ENCODE peak calls at places on chromosomes 1 and 21, in ten cellular contexts. One of them, this sample, is unnamed.

GRCh38 chr1:181206513-181206912 is 118.0 kb downstream of the IER5 start:
- DNase-seq in cardiac muscle cell: no peak
- DNase-seq in neural progenitor cell: no peak
- DNase-seq in AG04450: no peak
- DNase-seq in CD8-positive, alpha-beta T cell: no peak
- DNase-seq in astrocyte of the cerebellum: no peak
- DNase-seq in A549: no peak
- DNase-seq in upper lobe of right lung: no peak
- DNase-seq in HCT116: no peak
- DNase-seq in fibroblast of mammary gland: no peak
- DNase-seq in this sample: no peak

GRCh38 chr1:39258146-39258924 is 53.8 kb downstream of the MACF1 start:
- DNase-seq in fibroblast of mammary gland: peak
- DNase-seq in upper lobe of right lung: no peak
- DNase-seq in neural progenitor cell: peak
- DNase-seq in AG04450: no peak
- DNase-seq in HCT116: peak
- DNase-seq in astrocyte of the cerebellum: peak
- DNase-seq in cardiac muscle cell: peak
- DNase-seq in CD8-positive, alpha-beta T cell: peak
- DNase-seq in A549: peak
- DNase-seq in this sample: peak

GRCh38 chr1:6958407-6958806 is 173.2 kb downstream of the CAMTA1 start:
- DNase-seq in HCT116: no peak
- DNase-seq in neural progenitor cell: no peak
- DNase-seq in cardiac muscle cell: peak
- DNase-seq in AG04450: no peak
- DNase-seq in A549: no peak
- DNase-seq in astrocyte of the cerebellum: no peak
- DNase-seq in upper lobe of right lung: no peak
- DNase-seq in CD8-positive, alpha-beta T cell: no peak
- DNase-seq in fibroblast of mammary gland: no peak
- DNase-seq in this sample: no peak

GRCh38 chr1:175635092-175635491 is 108.3 kb downstream of the TNR start:
- DNase-seq in HCT116: no peak
- DNase-seq in astrocyte of the cerebellum: no peak
- DNase-seq in cardiac muscle cell: no peak
- DNase-seq in fibroblast of mammary gland: no peak
- DNase-seq in upper lobe of right lung: no peak
- DNase-seq in A549: no peak
- DNase-seq in AG04450: no peak
- DNase-seq in CD8-positive, alpha-beta T cell: no peak
- DNase-seq in neural progenitor cell: no peak
- DNase-seq in this sample: no peak

GRCh38 chr1:91749690-91750335 is 136.1 kb downstream of the TGFBR3 start:
- DNase-seq in cardiac muscle cell: no peak
- DNase-seq in upper lobe of right lung: no peak
- DNase-seq in HCT116: no peak
- DNase-seq in astrocyte of the cerebellum: no peak
- DNase-seq in neural progenitor cell: no peak
- DNase-seq in fibroblast of mammary gland: no peak
- DNase-seq in A549: no peak
- DNase-seq in AG04450: no peak
- DNase-seq in CD8-positive, alpha-beta T cell: no peak
- DNase-seq in this sample: no peak

GRCh38 chr1:174652496-174653280 is 204.9 kb downstream of the GPR52 start:
- DNase-seq in cardiac muscle cell: no peak
- DNase-seq in upper lobe of right lung: no peak
- DNase-seq in fibroblast of mammary gland: no peak
- DNase-seq in HCT116: no peak
- DNase-seq in astrocyte of the cerebellum: no peak
- DNase-seq in AG04450: no peak
- DNase-seq in A549: no peak
- DNase-seq in CD8-positive, alpha-beta T cell: no peak
- DNase-seq in neural progenitor cell: peak
- DNase-seq in this sample: no peak

GRCh38 chr1:67833595-67833926 is 294 bp upstream of the GNG12 start:
- DNase-seq in A549: no peak
- DNase-seq in AG04450: no peak
- DNase-seq in fibroblast of mammary gland: peak
- DNase-seq in HCT116: no peak
- DNase-seq in upper lobe of right lung: no peak
- DNase-seq in cardiac muscle cell: no peak
- DNase-seq in CD8-positive, alpha-beta T cell: no peak
- DNase-seq in astrocyte of the cerebellum: no peak
- DNase-seq in neural progenitor cell: peak
- DNase-seq in this sample: no peak

GRCh38 chr21:32328595-32328994 is 29.9 kb downstream of the MRAP start:
- DNase-seq in cardiac muscle cell: peak
- DNase-seq in AG04450: no peak
- DNase-seq in neural progenitor cell: no peak
- DNase-seq in A549: no peak
- DNase-seq in fibroblast of mammary gland: peak
- DNase-seq in upper lobe of right lung: no peak
- DNase-seq in astrocyte of the cerebellum: no peak
- DNase-seq in CD8-positive, alpha-beta T cell: no peak
- DNase-seq in HCT116: no peak
- DNase-seq in this sample: no peak

GRCh38 chr1:69126761-69127160 is 441.0 kb upstream of the LRRC7 start:
- DNase-seq in astrocyte of the cerebellum: no peak
- DNase-seq in A549: no peak
- DNase-seq in HCT116: no peak
- DNase-seq in AG04450: no peak
- DNase-seq in fibroblast of mammary gland: no peak
- DNase-seq in CD8-positive, alpha-beta T cell: no peak
- DNase-seq in cardiac muscle cell: no peak
- DNase-seq in upper lobe of right lung: no peak
- DNase-seq in neural progenitor cell: no peak
- DNase-seq in this sample: no peak

GRCh38 chr1:26580116-26580515 is 50.6 kb downstream of the RPS6KA1 start:
- DNase-seq in astrocyte of the cerebellum: no peak
- DNase-seq in AG04450: no peak
- DNase-seq in cardiac muscle cell: no peak
- DNase-seq in neural progenitor cell: no peak
- DNase-seq in CD8-positive, alpha-beta T cell: no peak
- DNase-seq in upper lobe of right lung: no peak
- DNase-seq in fibroblast of mammary gland: no peak
- DNase-seq in HCT116: no peak
- DNase-seq in A549: no peak
- DNase-seq in this sample: no peak

GRCh38 chr1:181095763-181096184 is 7.3 kb downstream of the IER5 start:
- DNase-seq in upper lobe of right lung: no peak
- DNase-seq in AG04450: no peak
- DNase-seq in cardiac muscle cell: no peak
- DNase-seq in A549: no peak
- DNase-seq in fibroblast of mammary gland: no peak
- DNase-seq in HCT116: no peak
- DNase-seq in astrocyte of the cerebellum: no peak
- DNase-seq in CD8-positive, alpha-beta T cell: no peak
- DNase-seq in neural progenitor cell: no peak
- DNase-seq in this sample: no peak

GRCh38 chr1:162056043-162056442 is 13.4 kb upstream of the NOS1AP start:
- DNase-seq in astrocyte of the cerebellum: peak
- DNase-seq in CD8-positive, alpha-beta T cell: peak
- DNase-seq in HCT116: peak
- DNase-seq in upper lobe of right lung: peak
- DNase-seq in AG04450: peak
- DNase-seq in fibroblast of mammary gland: peak
- DNase-seq in cardiac muscle cell: peak
- DNase-seq in neural progenitor cell: peak
- DNase-seq in A549: peak
- DNase-seq in this sample: no peak

GRCh38 chr1:153546371-153546770 is 765 bp upstream of the S100A4 start:
- DNase-seq in CD8-positive, alpha-beta T cell: no peak
- DNase-seq in HCT116: no peak
- DNase-seq in A549: no peak
- DNase-seq in upper lobe of right lung: peak
- DNase-seq in astrocyte of the cerebellum: no peak
- DNase-seq in AG04450: no peak
- DNase-seq in fibroblast of mammary gland: no peak
- DNase-seq in neural progenitor cell: no peak
- DNase-seq in cardiac muscle cell: no peak
- DNase-seq in this sample: no peak

GRCh38 chr1:95407864-95408291 is 173.9 kb downstream of the RWDD3 start:
- DNase-seq in AG04450: no peak
- DNase-seq in astrocyte of the cerebellum: no peak
- DNase-seq in upper lobe of right lung: no peak
- DNase-seq in A549: no peak
- DNase-seq in neural progenitor cell: peak
- DNase-seq in cardiac muscle cell: no peak
- DNase-seq in HCT116: no peak
- DNase-seq in fibroblast of mammary gland: no peak
- DNase-seq in CD8-positive, alpha-beta T cell: no peak
- DNase-seq in this sample: no peak

GRCh38 chr1:5368211-5368610 is 624.0 kb downstream of the NPHP4 start:
- DNase-seq in fibroblast of mammary gland: no peak
- DNase-seq in AG04450: no peak
- DNase-seq in HCT116: no peak
- DNase-seq in CD8-positive, alpha-beta T cell: no peak
- DNase-seq in neural progenitor cell: no peak
- DNase-seq in A549: no peak
- DNase-seq in upper lobe of right lung: no peak
- DNase-seq in astrocyte of the cerebellum: no peak
- DNase-seq in cardiac muscle cell: no peak
- DNase-seq in this sample: no peak

GRCh38 chr1:197093226-197093887 is 26.3 kb upstream of the F13B start:
- DNase-seq in AG04450: no peak
- DNase-seq in fibroblast of mammary gland: no peak
- DNase-seq in cardiac muscle cell: no peak
- DNase-seq in astrocyte of the cerebellum: no peak
- DNase-seq in HCT116: no peak
- DNase-seq in upper lobe of right lung: no peak
- DNase-seq in neural progenitor cell: no peak
- DNase-seq in CD8-positive, alpha-beta T cell: no peak
- DNase-seq in A549: no peak
- DNase-seq in this sample: no peak

GRCh38 chr1:30715216-30715615 is 8.2 kb downstream of the MATN1 start:
- DNase-seq in CD8-positive, alpha-beta T cell: peak
- DNase-seq in astrocyte of the cerebellum: no peak
- DNase-seq in AG04450: no peak
- DNase-seq in cardiac muscle cell: no peak
- DNase-seq in neural progenitor cell: no peak
- DNase-seq in HCT116: no peak
- DNase-seq in A549: peak
- DNase-seq in fibroblast of mammary gland: no peak
- DNase-seq in upper lobe of right lung: no peak
- DNase-seq in this sample: no peak
- TF ChIP-seq CTCF in CD8-positive, alpha-beta T cell: peak
- TF ChIP-seq CTCF in astrocyte of the cerebellum: peak
- TF ChIP-seq CTCF in AG04450: peak
- TF ChIP-seq CTCF in cardiac muscle cell: peak
- TF ChIP-seq CTCF in neural progenitor cell: peak
- TF ChIP-seq CTCF in HCT116: peak
- TF ChIP-seq CTCF in A549: no peak
- TF ChIP-seq CTCF in fibroblast of mammary gland: peak
- TF ChIP-seq CTCF in upper lobe of right lung: peak
- TF ChIP-seq CTCF in this sample: peak

GRCh38 chr1:111990878-111991760 is 1.7 kb upstream of the KCND3 start:
- DNase-seq in HCT116: peak
- DNase-seq in CD8-positive, alpha-beta T cell: no peak
- DNase-seq in fibroblast of mammary gland: peak
- DNase-seq in cardiac muscle cell: peak
- DNase-seq in neural progenitor cell: peak
- DNase-seq in A549: peak
- DNase-seq in astrocyte of the cerebellum: no peak
- DNase-seq in upper lobe of right lung: peak
- DNase-seq in AG04450: no peak
- DNase-seq in this sample: no peak
- TF ChIP-seq CTCF in HCT116: peak
- TF ChIP-seq CTCF in CD8-positive, alpha-beta T cell: no peak
- TF ChIP-seq CTCF in fibroblast of mammary gland: peak
- TF ChIP-seq CTCF in cardiac muscle cell: peak
- TF ChIP-seq CTCF in neural progenitor cell: peak
- TF ChIP-seq CTCF in A549: no peak
- TF ChIP-seq CTCF in astrocyte of the cerebellum: peak
- TF ChIP-seq CTCF in upper lobe of right lung: peak
- TF ChIP-seq CTCF in AG04450: no peak
- TF ChIP-seq CTCF in this sample: peak

DNA sequence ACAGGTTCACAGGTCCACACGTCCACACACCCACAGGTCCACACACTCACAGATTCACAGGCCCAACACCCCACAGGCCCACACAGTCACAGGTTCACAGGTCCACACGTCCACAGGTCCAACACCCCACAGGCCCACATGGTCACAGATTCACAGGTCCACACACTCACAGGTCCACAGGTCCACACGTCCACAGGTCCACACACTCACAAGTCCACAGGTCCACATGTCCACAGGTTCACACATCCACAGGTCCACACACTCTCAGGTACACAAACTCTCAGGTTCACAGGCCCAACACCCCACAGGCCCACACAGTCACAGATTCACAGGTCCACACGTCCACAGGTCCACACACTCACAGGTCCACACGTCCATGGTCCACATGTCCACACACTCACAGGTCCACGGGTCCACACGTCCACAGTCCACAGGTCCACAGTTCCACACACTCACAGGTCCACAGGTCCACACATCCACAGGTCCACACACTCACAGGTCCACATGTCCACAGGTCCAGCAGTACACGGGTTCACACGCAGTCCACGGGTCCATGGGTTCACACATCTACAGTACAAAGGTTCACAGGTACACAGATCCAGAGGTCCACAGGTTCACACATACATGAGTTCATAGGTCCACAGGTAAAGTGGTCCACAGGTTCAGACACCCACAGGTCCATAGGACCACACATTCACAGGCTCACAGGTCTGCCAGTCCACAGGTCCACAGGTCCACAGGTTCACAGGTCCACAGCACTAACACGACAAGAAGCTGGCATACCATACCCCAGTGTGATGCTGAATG is 39.4 kb upstream of the COL6A2 start:
- DNase-seq in neural progenitor cell: no peak
- DNase-seq in cardiac muscle cell: no peak
- DNase-seq in A549: no peak
- DNase-seq in fibroblast of mammary gland: no peak
- DNase-seq in CD8-positive, alpha-beta T cell: no peak
- DNase-seq in AG04450: no peak
- DNase-seq in HCT116: no peak
- DNase-seq in upper lobe of right lung: no peak
- DNase-seq in astrocyte of the cerebellum: no peak
- DNase-seq in this sample: no peak
- TF ChIP-seq CTCF in neural progenitor cell: no peak
- TF ChIP-seq CTCF in cardiac muscle cell: no peak
- TF ChIP-seq CTCF in A549: no peak
- TF ChIP-seq CTCF in fibroblast of mammary gland: no peak
- TF ChIP-seq CTCF in CD8-positive, alpha-beta T cell: no peak
- TF ChIP-seq CTCF in AG04450: no peak
- TF ChIP-seq CTCF in HCT116: no peak
- TF ChIP-seq CTCF in upper lobe of right lung: no peak
- TF ChIP-seq CTCF in astrocyte of the cerebellum: no peak
- TF ChIP-seq CTCF in this sample: no peak

DNA sequence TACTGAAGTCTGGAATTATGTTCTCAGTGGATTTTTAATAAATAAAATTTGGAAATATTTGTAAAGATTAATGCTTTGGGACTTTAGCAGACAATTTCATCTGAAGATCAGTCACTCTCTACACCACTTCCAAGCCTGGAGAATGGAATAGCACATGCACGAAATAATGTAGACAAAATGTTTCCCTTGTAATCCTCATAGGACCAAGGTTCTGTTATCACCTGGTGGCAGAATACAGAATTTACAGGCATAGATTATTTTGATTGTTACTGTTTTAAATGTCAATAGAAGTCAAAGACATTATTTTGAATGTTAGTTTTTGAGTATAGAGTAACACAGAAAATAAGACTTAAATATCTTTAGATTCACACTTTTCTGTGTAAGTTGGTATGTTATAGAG is 9.1 kb upstream of the ELAVL4 start:
- DNase-seq in astrocyte of the cerebellum: no peak
- DNase-seq in A549: no peak
- DNase-seq in upper lobe of right lung: no peak
- DNase-seq in neural progenitor cell: no peak
- DNase-seq in HCT116: no peak
- DNase-seq in fibroblast of mammary gland: no peak
- DNase-seq in CD8-positive, alpha-beta T cell: no peak
- DNase-seq in AG04450: no peak
- DNase-seq in cardiac muscle cell: no peak
- DNase-seq in this sample: no peak
- TF ChIP-seq CTCF in astrocyte of the cerebellum: no peak
- TF ChIP-seq CTCF in A549: no peak
- TF ChIP-seq CTCF in upper lobe of right lung: no peak
- TF ChIP-seq CTCF in neural progenitor cell: no peak
- TF ChIP-seq CTCF in HCT116: no peak
- TF ChIP-seq CTCF in fibroblast of mammary gland: no peak
- TF ChIP-seq CTCF in CD8-positive, alpha-beta T cell: no peak
- TF ChIP-seq CTCF in AG04450: no peak
- TF ChIP-seq CTCF in cardiac muscle cell: no peak
- TF ChIP-seq CTCF in this sample: no peak

This sample was measured in BJ.